ENCODE peak calls at places on chromosomes 7 and 10, in four cellular contexts. V is HepG2, G is K562, S is H1. L is an unnamed sample.

GRCh38 chr7:2637066-2637471 is 5.3 kb downstream of the TTYH3 start:
- DNase-seq in V (no peak), G (no peak), S (no peak), L (no peak)

GRCh38 chr7:122507591-122507990 is 191.3 kb downstream of the RNF133 start:
- DNase-seq in V (no peak), G (no peak), S (no peak), L (no peak)

GRCh38 chr10:30534465-30535144 is 94.9 kb downstream of the LYZL2 start:
- DNase-seq in V (peak; percentile 67), G (peak; percentile 69), S (no peak), L (no peak)

GRCh38 chr7:46600340-46600739 is 679.3 kb upstream of the IGFBP3 start:
- DNase-seq in V (no peak), G (no peak), S (no peak), L (no peak)

GRCh38 chr10:97889461-97890265 is 40.0 kb downstream of the GOLGA7B start:
- DNase-seq in V (no peak), G (peak; percentile 62), S (peak; percentile 68), L (no peak)

GRCh38 chr7:25832926-25833325 is 319.1 kb upstream of the NFE2L3 start:
- DNase-seq in V (no peak), G (no peak), S (no peak), L (no peak)

GRCh38 chr7:82105463-82105862 is 335.6 kb upstream of the HGF start:
- DNase-seq in V (no peak), G (no peak), S (no peak), L (no peak)

GRCh38 chr10:70849582-70850016 is 33.9 kb downstream of the SGPL1 start:
- DNase-seq in V (peak; percentile 90), G (no peak), S (no peak), L (no peak)

GRCh38 chr10:86292462-86293322 is 73.9 kb downstream of the GRID1 start:
- DNase-seq in V (no peak), G (no peak), S (no peak), L (no peak)

GRCh38 chr7:16652255-16652583 is 6.2 kb downstream of the BZW2 start:
- DNase-seq in V (no peak), G (no peak), S (no peak), L (no peak)

GRCh38 chr10:125808047-125808446 is 15.0 kb downstream of the UROS start:
- DNase-seq in V (no peak), G (no peak), S (no peak), L (no peak)

GRCh38 chr10:125816548-125816947 is 6.5 kb downstream of the UROS start:
- DNase-seq in V (no peak), G (peak; percentile 74), S (no peak), L (no peak)

GRCh38 chr10:125811251-125811650 is 11.8 kb downstream of the UROS start:
- DNase-seq in V (no peak), G (no peak), S (no peak), L (no peak)

GRCh38 chr10:125815764-125816163 is 7.3 kb downstream of the UROS start:
- DNase-seq in V (no peak), G (peak; percentile 25), S (no peak), L (no peak)

DNA sequence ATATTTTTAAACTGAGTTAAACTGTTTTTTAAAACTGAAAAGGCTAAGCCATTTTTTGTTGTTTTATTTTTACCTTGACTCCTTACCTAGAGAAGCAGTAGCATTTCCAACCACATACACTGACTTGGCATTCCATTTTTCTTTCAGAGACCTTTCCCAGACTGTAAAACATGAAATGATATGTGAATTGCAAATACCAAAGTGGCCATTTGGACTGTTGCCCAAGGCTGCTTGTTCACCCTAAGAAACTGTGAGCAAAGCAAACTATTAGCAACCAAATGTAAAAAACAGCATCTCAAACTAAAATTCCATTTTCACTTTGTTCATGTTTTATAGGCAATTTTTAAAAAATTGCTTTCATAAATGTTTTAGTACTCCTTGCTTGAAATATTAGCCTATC is 10.9 kb downstream of the UROS start:
- DNase-seq in V (no peak), G (no peak), S (no peak), L (no peak)
- TF ChIP-seq BRCA1 in V (no peak), G (no peak), S (no peak), L (no peak)

GRCh38 chr7:56091591-56091990 is 1.2 kb downstream of the PHKG1 start:
- DNase-seq in V (no peak), G (no peak), S (no peak), L (no peak)
- TF ChIP-seq SRF in V (no peak), G (no peak), S (no peak), L (no peak)

GRCh38 chr7:157949711-157950110 is 612.9 kb downstream of the DNAJB6 start:
- DNase-seq in V (no peak), G (no peak), S (no peak), L (no peak)
- TF ChIP-seq BRCA1 in V (no peak), G (no peak), S (no peak), L (no peak)

GRCh38 chr7:18338910-18339309 is 156.6 kb upstream of the HDAC9 start:
- DNase-seq in V (no peak), G (no peak), S (no peak), L (no peak)

GRCh38 chr7:18341756-18342155 is 153.8 kb upstream of the HDAC9 start:
- DNase-seq in V (no peak), G (no peak), S (no peak), L (no peak)

GRCh38 chr7:18337425-18337824 is 158.1 kb upstream of the HDAC9 start:
- DNase-seq in V (no peak), G (no peak), S (no peak), L (no peak)

GRCh38 chr7:18337023-18337422 is 158.5 kb upstream of the HDAC9 start:
- DNase-seq in V (no peak), G (no peak), S (no peak), L (no peak)
- TF ChIP-seq SRF in V (no peak), G (no peak), S (no peak), L (no peak)

DNA sequence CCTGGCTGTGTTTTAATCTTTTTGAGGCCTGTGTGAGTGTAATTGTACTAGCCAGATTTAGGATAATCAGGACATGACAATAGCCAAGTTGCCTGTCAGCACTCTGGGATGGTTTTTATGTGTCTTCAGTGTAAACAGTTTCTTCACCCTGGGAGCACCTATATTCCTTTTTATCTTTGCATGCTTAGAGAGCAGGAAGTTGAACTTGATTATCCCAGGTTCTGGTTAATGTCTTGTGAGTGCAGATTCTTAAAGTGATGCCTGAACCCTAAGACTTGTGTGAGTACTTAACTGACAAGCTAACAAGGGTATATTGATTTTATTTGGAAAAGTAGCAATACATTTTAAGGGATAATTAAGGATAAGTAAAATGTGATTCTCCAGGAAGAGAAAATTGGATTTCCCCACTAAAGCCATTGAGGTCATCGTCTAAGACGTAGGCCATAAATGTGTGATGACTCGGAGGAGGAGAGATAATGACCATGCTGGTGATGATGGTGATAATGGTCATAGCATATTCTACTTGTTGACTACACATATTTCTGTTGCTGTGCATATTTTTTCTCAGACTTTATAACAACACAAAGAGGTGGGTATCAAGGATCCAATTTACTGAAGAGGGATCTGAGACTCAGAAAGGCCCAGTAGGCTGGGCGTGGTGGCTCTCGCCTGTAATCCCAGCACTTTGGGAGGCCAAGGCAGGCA is 234.7 kb downstream of the CAMK1D start:
- DNase-seq in V (no peak), G (no peak), S (no peak), L (no peak)
- TF ChIP-seq BRCA1 in V (no peak), G (no peak), S (no peak), L (no peak)